ENCODE peak calls at places on chromosomes 1 and 21, in five cellular contexts. U, G, V, Q and L are unnamed samples.

GRCh38 chr1:53475661-53476060 is 16.5 kb downstream of the DMRTB1 start:
- DNase-seq in U (peak), G (no peak), V (no peak), Q (no peak), L (no peak)

GRCh38 chr1:67347688-67348472 is 40.2 kb downstream of the IL12RB2 start:
- DNase-seq in U (no peak), G (peak), V (peak), Q (peak), L (no peak)

GRCh38 chr1:50615036-50615750 is 191.9 kb upstream of the DMRTA2 start:
- DNase-seq in U (no peak), G (no peak), V (no peak), Q (no peak), L (no peak)

GRCh38 chr1:201480231-201481003 is 11.4 kb upstream of the PHLDA3 start:
- DNase-seq in U (peak), G (peak), V (peak), Q (peak), L (peak)

GRCh38 chr21:40563845-40564717 is 282.9 kb downstream of the DSCAM start:
- DNase-seq in U (no peak), G (no peak), V (no peak), Q (no peak), L (no peak)

GRCh38 chr1:182974792-182975191 is 21.8 kb upstream of the SHCBP1L start:
- DNase-seq in U (no peak), G (no peak), V (no peak), Q (no peak), L (no peak)

GRCh38 chr1:8875216-8875861 is 3.1 kb downstream of the ENO1 start:
- DNase-seq in U (no peak), G (no peak), V (no peak), Q (no peak), L (no peak)

GRCh38 chr1:215056584-215056983 is 26.0 kb upstream of the KCNK2 start:
- DNase-seq in U (no peak), G (no peak), V (no peak), Q (peak), L (no peak)

GRCh38 chr21:41232055-41232454 is 64.1 kb downstream of the BACE2 start:
- DNase-seq in U (no peak), G (no peak), V (no peak), Q (no peak), L (no peak)

GRCh38 chr1:107604823-107605222 is 360.2 kb downstream of the VAV3 start:
- DNase-seq in U (no peak), G (no peak), V (no peak), Q (no peak), L (no peak)

GRCh38 chr1:177343445-177343844 is 172.7 kb downstream of the BRINP2 start:
- DNase-seq in U (no peak), G (no peak), V (no peak), Q (no peak), L (no peak)

GRCh38 chr21:42542596-42542995 is 28.9 kb downstream of the SLC37A1 start:
- DNase-seq in U (peak), G (no peak), V (no peak), Q (no peak), L (no peak)

GRCh38 chr1:204059970-204060369 is 12.9 kb upstream of the SOX13 start:
- DNase-seq in U (no peak), G (no peak), V (no peak), Q (no peak), L (no peak)

GRCh38 chr1:204065986-204066300 is 7.0 kb upstream of the SOX13 start:
- DNase-seq in U (no peak), G (no peak), V (no peak), Q (no peak), L (no peak)

GRCh38 chr1:204065174-204065985 is 7.5 kb upstream of the SOX13 start:
- DNase-seq in U (no peak), G (no peak), V (peak), Q (peak), L (no peak)

GRCh38 chr1:204067935-204068334 is 5.0 kb upstream of the SOX13 start:
- DNase-seq in U (no peak), G (no peak), V (no peak), Q (no peak), L (no peak)

DNA sequence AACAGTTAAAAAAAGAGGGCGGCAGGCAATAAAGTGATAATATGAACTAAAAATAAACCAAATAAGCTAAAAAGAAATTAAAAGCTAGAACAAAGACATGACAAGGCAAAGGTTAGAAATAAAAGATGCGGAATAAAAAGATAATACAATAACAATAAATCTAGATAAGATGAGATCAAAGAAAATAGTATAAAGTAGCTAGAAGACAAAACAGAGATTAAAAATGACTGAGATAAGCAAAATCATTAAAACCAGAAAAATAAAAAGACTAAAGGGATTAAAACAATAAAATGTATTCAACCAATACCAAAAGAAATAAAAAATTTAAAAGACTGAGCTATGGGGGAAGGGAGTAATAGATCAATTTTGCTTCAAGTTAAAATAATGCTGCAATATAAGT is 10.8 kb upstream of the SOX13 start:
- DNase-seq in U (no peak), G (no peak), V (no peak), Q (no peak), L (no peak)
- H3K4me3 ChIP-seq in U (no peak), G (no peak), V (no peak), Q (no peak), L (no peak)

GRCh38 chr1:230661976-230662375 is 19.7 kb downstream of the COG2 start:
- DNase-seq in U (no peak), G (no peak), V (no peak), Q (no peak), L (no peak)
- H3K4me3 ChIP-seq in U (no peak), G (no peak), V (no peak), Q (no peak), L (no peak)

DNA sequence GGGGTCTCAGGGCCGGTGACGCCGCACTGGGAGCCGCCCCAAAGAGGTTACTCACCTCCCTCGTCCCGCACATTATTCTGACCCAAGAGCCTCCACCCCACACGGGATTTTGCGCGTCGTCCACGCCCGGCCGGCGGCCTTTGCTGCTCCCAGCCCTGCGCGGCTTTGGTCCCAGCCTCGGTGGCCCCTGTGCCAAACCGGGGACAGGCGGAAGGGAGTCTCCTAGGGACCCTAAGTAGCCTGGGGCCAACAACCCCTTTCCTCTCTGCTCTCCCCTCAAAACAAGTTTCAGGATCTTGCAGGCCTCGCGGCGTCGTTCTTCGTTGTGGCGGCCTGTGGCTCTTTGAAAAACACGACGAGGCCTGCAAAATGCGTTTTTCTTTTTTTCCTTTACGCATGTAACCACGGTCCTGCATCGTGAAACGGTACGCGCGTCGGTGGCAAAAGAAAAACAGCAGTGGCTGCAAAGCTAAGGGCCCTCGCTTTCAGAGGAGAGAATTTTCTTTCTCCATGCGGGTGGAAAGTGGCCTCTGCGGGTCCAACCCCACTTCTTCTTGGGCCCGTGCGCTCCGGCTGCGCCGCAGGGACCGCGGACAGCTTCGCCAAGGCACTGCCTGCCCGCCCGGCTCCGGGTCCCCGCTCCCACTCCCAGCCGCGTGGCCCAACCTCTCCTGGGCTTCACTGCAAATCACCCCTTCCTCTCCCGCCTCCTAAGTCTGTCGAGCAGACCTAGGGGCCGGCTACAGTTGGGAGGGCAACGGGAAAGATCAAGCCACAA is 816 bp upstream of the RUNX3 start:
- DNase-seq in U (no peak), G (no peak), V (no peak), Q (no peak), L (no peak)
- H3K4me3 ChIP-seq in U (peak), G (no peak), V (no peak), Q (no peak), L (peak)

GRCh38 chr1:92029241-92029922 is 403 bp upstream of the EPHX4 start:
- DNase-seq in U (no peak), G (no peak), V (no peak), Q (no peak), L (no peak)

GRCh38 chr1:92031281-92032110 is 1.7 kb downstream of the EPHX4 start:
- DNase-seq in U (no peak), G (no peak), V (no peak), Q (no peak), L (no peak)

GRCh38 chr1:92030701-92031107 is 919 bp downstream of the EPHX4 start:
- DNase-seq in U (no peak), G (no peak), V (no peak), Q (peak), L (no peak)
- H3K4me3 ChIP-seq in U (no peak), G (peak), V (no peak), Q (peak), L (no peak)

DNA sequence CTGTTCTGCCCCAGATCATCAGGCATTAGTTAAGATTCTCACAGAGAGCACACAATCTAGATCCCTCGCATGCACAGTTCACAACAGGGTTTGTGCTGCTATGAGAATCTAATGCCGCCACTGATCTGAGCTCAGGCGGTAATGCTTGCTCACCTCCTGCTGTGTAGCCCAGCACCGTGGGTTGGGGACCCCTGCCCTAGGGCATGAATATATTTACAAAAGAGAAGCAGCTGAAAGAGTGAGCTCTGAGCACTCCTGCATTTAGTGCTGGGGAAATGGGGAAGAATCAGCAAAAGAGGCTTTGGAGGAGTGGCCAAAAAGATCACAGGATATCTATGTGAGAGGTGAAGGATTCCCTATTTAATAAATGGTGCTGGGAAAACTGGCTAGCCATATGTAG is 5.6 kb downstream of the CFAP57 start:
- DNase-seq in U (no peak), G (no peak), V (no peak), Q (no peak), L (no peak)
- H3K4me3 ChIP-seq in U (no peak), G (no peak), V (no peak), Q (no peak), L (no peak)

GRCh38 chr1:218498061-218498938 is 153.2 kb downstream of the TGFB2 start:
- DNase-seq in U (no peak), G (no peak), V (no peak), Q (peak), L (no peak)
- H3K4me3 ChIP-seq in U (peak), G (no peak), V (no peak), Q (peak), L (peak)

GRCh38 chr1:55639051-55639450 is 423.9 kb upstream of the USP24 start:
- DNase-seq in U (no peak), G (no peak), V (no peak), Q (no peak), L (no peak)

GRCh38 chr1:55636691-55637090 is 421.5 kb upstream of the USP24 start:
- DNase-seq in U (no peak), G (no peak), V (no peak), Q (no peak), L (no peak)

GRCh38 chr1:55639526-55639925 is 424.4 kb upstream of the USP24 start:
- DNase-seq in U (no peak), G (no peak), V (no peak), Q (no peak), L (no peak)

GRCh38 chr1:55645286-55645685 is 430.1 kb upstream of the USP24 start:
- DNase-seq in U (no peak), G (no peak), V (no peak), Q (no peak), L (no peak)

GRCh38 chr1:55640708-55641473 is 425.7 kb upstream of the USP24 start:
- DNase-seq in U (no peak), G (peak), V (peak), Q (peak), L (peak)
- H3K4me3 ChIP-seq in U (peak), G (no peak), V (no peak), Q (peak), L (no peak)

GRCh38 chr1:2277741-2278488 is 49.8 kb downstream of the SKI start:
- DNase-seq in U (peak), G (no peak), V (no peak), Q (no peak), L (no peak)

GRCh38 chr1:2278591-2279209 is 50.6 kb downstream of the SKI start:
- DNase-seq in U (no peak), G (no peak), V (no peak), Q (no peak), L (no peak)

GRCh38 chr1:2276803-2277580 is 48.9 kb downstream of the SKI start:
- DNase-seq in U (no peak), G (no peak), V (no peak), Q (peak), L (no peak)

GRCh38 chr1:2279882-2280281 is 51.8 kb downstream of the SKI start:
- DNase-seq in U (peak), G (no peak), V (no peak), Q (no peak), L (no peak)

DNA sequence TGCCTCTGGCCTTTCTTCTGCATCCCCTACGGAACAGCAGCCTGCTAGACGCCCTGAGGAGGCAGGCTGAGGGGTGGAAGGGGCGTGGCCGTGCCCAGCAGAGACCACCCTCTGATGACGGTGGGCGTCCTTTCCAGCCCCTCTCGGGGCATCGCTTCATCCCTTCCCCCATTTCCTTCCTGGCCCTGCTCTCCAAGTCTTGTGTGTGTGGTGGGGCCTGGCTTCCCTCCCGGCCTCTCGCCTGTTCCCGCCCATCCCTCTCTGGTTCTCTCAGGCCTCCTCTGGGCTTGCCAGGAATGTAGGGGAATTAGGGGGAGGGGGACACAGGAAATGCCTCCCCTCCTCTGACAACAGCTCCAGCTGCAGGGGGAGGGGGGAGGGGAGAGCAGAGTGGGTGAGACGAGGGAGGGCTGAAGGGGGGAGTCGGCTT is 51.1 kb downstream of the SKI start:
- DNase-seq in U (peak), G (peak), V (peak), Q (peak), L (peak)
- H3K4me3 ChIP-seq in U (no peak), G (no peak), V (no peak), Q (no peak), L (no peak)